ENCODE peak calls at places on chromosome 6, in nine cellular contexts. One of them, this sample, is unnamed.

GRCh38 chr6:219641-220198 is 72.6 kb upstream of the DUSP22 start:
- DNase-seq in mammary epithelial cell: no peak
- DNase-seq in A549: peak
- DNase-seq in A673: peak
- DNase-seq in psoas muscle: peak
- DNase-seq in Peyer's patch: peak
- DNase-seq in BJ: no peak
- DNase-seq in fibroblast of villous mesenchyme: peak
- DNase-seq in hepatocyte: peak
- DNase-seq in this sample: no peak

GRCh38 chr6:24919404-24919892 is 16.3 kb downstream of the RIPOR2 start:
- DNase-seq in mammary epithelial cell: no peak
- DNase-seq in A549: no peak
- DNase-seq in A673: no peak
- DNase-seq in psoas muscle: no peak
- DNase-seq in Peyer's patch: no peak
- DNase-seq in BJ: no peak
- DNase-seq in fibroblast of villous mesenchyme: no peak
- DNase-seq in hepatocyte: no peak
- DNase-seq in this sample: no peak

GRCh38 chr6:67935976-67936477 is 699.1 kb upstream of the ADGRB3 start:
- DNase-seq in mammary epithelial cell: no peak
- DNase-seq in A549: no peak
- DNase-seq in A673: peak
- DNase-seq in psoas muscle: no peak
- DNase-seq in Peyer's patch: no peak
- DNase-seq in BJ: no peak
- DNase-seq in fibroblast of villous mesenchyme: no peak
- DNase-seq in hepatocyte: no peak
- DNase-seq in this sample: no peak

GRCh38 chr6:38715016-38715809 is at the start of gene DNAH8:
- DNase-seq in mammary epithelial cell: no peak
- DNase-seq in A549: no peak
- DNase-seq in A673: no peak
- DNase-seq in psoas muscle: no peak
- DNase-seq in Peyer's patch: no peak
- DNase-seq in BJ: no peak
- DNase-seq in fibroblast of villous mesenchyme: no peak
- DNase-seq in hepatocyte: no peak
- DNase-seq in this sample: no peak

GRCh38 chr6:123529058-123529457 is 107.7 kb downstream of the TRDN start:
- DNase-seq in mammary epithelial cell: no peak
- DNase-seq in A549: no peak
- DNase-seq in A673: no peak
- DNase-seq in psoas muscle: no peak
- DNase-seq in Peyer's patch: no peak
- DNase-seq in BJ: no peak
- DNase-seq in fibroblast of villous mesenchyme: no peak
- DNase-seq in hepatocyte: no peak
- DNase-seq in this sample: no peak

GRCh38 chr6:56571605-56572004 is 71.1 kb downstream of the DST start:
- DNase-seq in mammary epithelial cell: no peak
- DNase-seq in A549: no peak
- DNase-seq in A673: no peak
- DNase-seq in psoas muscle: no peak
- DNase-seq in Peyer's patch: no peak
- DNase-seq in BJ: no peak
- DNase-seq in fibroblast of villous mesenchyme: no peak
- DNase-seq in hepatocyte: no peak
- DNase-seq in this sample: no peak

GRCh38 chr6:85482206-85483040 is 32.5 kb downstream of the NT5E start:
- DNase-seq in mammary epithelial cell: no peak
- DNase-seq in A549: no peak
- DNase-seq in A673: no peak
- DNase-seq in psoas muscle: no peak
- DNase-seq in Peyer's patch: no peak
- DNase-seq in BJ: no peak
- DNase-seq in fibroblast of villous mesenchyme: peak
- DNase-seq in hepatocyte: no peak
- DNase-seq in this sample: no peak

GRCh38 chr6:79635179-79635578 is 4.0 kb downstream of the SH3BGRL2 start:
- DNase-seq in mammary epithelial cell: peak
- DNase-seq in A549: no peak
- DNase-seq in A673: peak
- DNase-seq in psoas muscle: no peak
- DNase-seq in Peyer's patch: no peak
- DNase-seq in BJ: no peak
- DNase-seq in fibroblast of villous mesenchyme: no peak
- DNase-seq in hepatocyte: no peak
- DNase-seq in this sample: no peak

GRCh38 chr6:166413491-166413951 is 30.8 kb upstream of the MPC1 start:
- DNase-seq in mammary epithelial cell: no peak
- DNase-seq in A549: no peak
- DNase-seq in A673: no peak
- DNase-seq in psoas muscle: no peak
- DNase-seq in Peyer's patch: peak
- DNase-seq in BJ: no peak
- DNase-seq in fibroblast of villous mesenchyme: no peak
- DNase-seq in hepatocyte: no peak
- DNase-seq in this sample: no peak

GRCh38 chr6:52616271-52616670 is 39.4 kb upstream of the TRAM2 start:
- DNase-seq in mammary epithelial cell: no peak
- DNase-seq in A549: no peak
- DNase-seq in A673: no peak
- DNase-seq in psoas muscle: no peak
- DNase-seq in Peyer's patch: no peak
- DNase-seq in BJ: no peak
- DNase-seq in fibroblast of villous mesenchyme: no peak
- DNase-seq in hepatocyte: no peak
- DNase-seq in this sample: no peak

GRCh38 chr6:35191899-35192298 is 21.9 kb upstream of the SCUBE3 start:
- DNase-seq in mammary epithelial cell: no peak
- DNase-seq in A549: no peak
- DNase-seq in A673: no peak
- DNase-seq in psoas muscle: no peak
- DNase-seq in Peyer's patch: no peak
- DNase-seq in BJ: no peak
- DNase-seq in fibroblast of villous mesenchyme: no peak
- DNase-seq in hepatocyte: no peak
- DNase-seq in this sample: no peak

GRCh38 chr6:27472182-27472616 is 706 bp downstream of the ZNF184 start:
- DNase-seq in mammary epithelial cell: peak
- DNase-seq in A549: peak
- DNase-seq in A673: peak
- DNase-seq in psoas muscle: peak
- DNase-seq in Peyer's patch: peak
- DNase-seq in BJ: no peak
- DNase-seq in fibroblast of villous mesenchyme: peak
- DNase-seq in hepatocyte: peak
- DNase-seq in this sample: no peak

GRCh38 chr6:82589509-82590206 is 226.0 kb downstream of the TPBG start:
- DNase-seq in mammary epithelial cell: peak
- DNase-seq in A549: peak
- DNase-seq in A673: peak
- DNase-seq in psoas muscle: no peak
- DNase-seq in Peyer's patch: no peak
- DNase-seq in BJ: peak
- DNase-seq in fibroblast of villous mesenchyme: peak
- DNase-seq in hepatocyte: peak
- DNase-seq in this sample: peak

GRCh38 chr6:142938510-142938909 is 6.5 kb downstream of the HIVEP2 start:
- DNase-seq in mammary epithelial cell: no peak
- DNase-seq in A549: no peak
- DNase-seq in A673: no peak
- DNase-seq in psoas muscle: no peak
- DNase-seq in Peyer's patch: no peak
- DNase-seq in BJ: no peak
- DNase-seq in fibroblast of villous mesenchyme: no peak
- DNase-seq in hepatocyte: peak
- DNase-seq in this sample: no peak

DNA sequence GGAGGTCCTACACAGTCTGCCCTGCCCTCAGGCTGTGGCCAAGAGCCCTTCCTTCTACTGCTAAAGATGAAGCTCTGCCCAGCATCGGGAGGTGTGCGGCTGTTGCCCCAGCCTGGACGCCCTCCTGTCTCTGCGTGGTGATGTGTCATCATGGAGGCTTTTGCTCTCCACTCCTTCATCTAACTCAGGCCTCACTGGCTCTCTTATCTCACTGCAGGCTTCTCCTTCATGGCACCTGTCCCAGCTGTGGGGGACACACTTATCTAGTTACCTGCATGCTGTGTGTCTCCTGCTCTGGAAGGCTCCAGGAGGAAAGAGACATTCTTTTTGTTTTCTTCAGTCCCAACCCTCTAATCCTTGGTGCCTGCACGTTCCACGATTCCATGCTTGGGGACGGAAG is 89.1 kb downstream of the PSMG4 start:
- DNase-seq in mammary epithelial cell: no peak
- DNase-seq in A549: no peak
- DNase-seq in A673: no peak
- DNase-seq in psoas muscle: no peak
- DNase-seq in Peyer's patch: no peak
- DNase-seq in BJ: no peak
- DNase-seq in fibroblast of villous mesenchyme: no peak
- DNase-seq in hepatocyte: no peak
- DNase-seq in this sample: no peak
- H3K4me3 ChIP-seq in mammary epithelial cell: no peak
- H3K4me3 ChIP-seq in A549: no peak
- H3K4me3 ChIP-seq in A673: no peak
- H3K4me3 ChIP-seq in psoas muscle: no peak
- H3K4me3 ChIP-seq in Peyer's patch: no peak
- H3K4me3 ChIP-seq in BJ: no peak
- H3K4me3 ChIP-seq in fibroblast of villous mesenchyme: no peak
- H3K4me3 ChIP-seq in hepatocyte: no peak
- H3K4me3 ChIP-seq in this sample: no peak

GRCh38 chr6:77926198-77926752 is 273.4 kb downstream of the MEI4 start:
- DNase-seq in mammary epithelial cell: peak
- DNase-seq in A549: no peak
- DNase-seq in A673: no peak
- DNase-seq in psoas muscle: no peak
- DNase-seq in Peyer's patch: no peak
- DNase-seq in BJ: no peak
- DNase-seq in fibroblast of villous mesenchyme: peak
- DNase-seq in hepatocyte: peak
- DNase-seq in this sample: no peak
- TF ChIP-seq CTCF in mammary epithelial cell: peak
- TF ChIP-seq CTCF in A549: no peak
- TF ChIP-seq CTCF in A673: no peak
- TF ChIP-seq CTCF in psoas muscle: no peak
- TF ChIP-seq CTCF in Peyer's patch: peak
- TF ChIP-seq CTCF in BJ: no peak
- TF ChIP-seq CTCF in fibroblast of villous mesenchyme: peak
- TF ChIP-seq CTCF in hepatocyte: peak
- TF ChIP-seq CTCF in this sample: no peak

GRCh38 chr6:163711615-163712568 is 297.4 kb downstream of the QKI start:
- DNase-seq in mammary epithelial cell: no peak
- DNase-seq in A549: peak
- DNase-seq in A673: no peak
- DNase-seq in psoas muscle: peak
- DNase-seq in Peyer's patch: peak
- DNase-seq in BJ: peak
- DNase-seq in fibroblast of villous mesenchyme: peak
- DNase-seq in hepatocyte: no peak
- DNase-seq in this sample: no peak

GRCh38 chr6:163711071-163711470 is 296.6 kb downstream of the QKI start:
- DNase-seq in mammary epithelial cell: no peak
- DNase-seq in A549: no peak
- DNase-seq in A673: no peak
- DNase-seq in psoas muscle: no peak
- DNase-seq in Peyer's patch: no peak
- DNase-seq in BJ: no peak
- DNase-seq in fibroblast of villous mesenchyme: no peak
- DNase-seq in hepatocyte: no peak
- DNase-seq in this sample: no peak

GRCh38 chr6:163714179-163714578 is 299.7 kb downstream of the QKI start:
- DNase-seq in mammary epithelial cell: no peak
- DNase-seq in A549: no peak
- DNase-seq in A673: no peak
- DNase-seq in psoas muscle: no peak
- DNase-seq in Peyer's patch: no peak
- DNase-seq in BJ: no peak
- DNase-seq in fibroblast of villous mesenchyme: no peak
- DNase-seq in hepatocyte: no peak
- DNase-seq in this sample: no peak

GRCh38 chr6:163712569-163712966 is 298.1 kb downstream of the QKI start:
- DNase-seq in mammary epithelial cell: no peak
- DNase-seq in A549: no peak
- DNase-seq in A673: no peak
- DNase-seq in psoas muscle: no peak
- DNase-seq in Peyer's patch: no peak
- DNase-seq in BJ: no peak
- DNase-seq in fibroblast of villous mesenchyme: no peak
- DNase-seq in hepatocyte: no peak
- DNase-seq in this sample: no peak

DNA sequence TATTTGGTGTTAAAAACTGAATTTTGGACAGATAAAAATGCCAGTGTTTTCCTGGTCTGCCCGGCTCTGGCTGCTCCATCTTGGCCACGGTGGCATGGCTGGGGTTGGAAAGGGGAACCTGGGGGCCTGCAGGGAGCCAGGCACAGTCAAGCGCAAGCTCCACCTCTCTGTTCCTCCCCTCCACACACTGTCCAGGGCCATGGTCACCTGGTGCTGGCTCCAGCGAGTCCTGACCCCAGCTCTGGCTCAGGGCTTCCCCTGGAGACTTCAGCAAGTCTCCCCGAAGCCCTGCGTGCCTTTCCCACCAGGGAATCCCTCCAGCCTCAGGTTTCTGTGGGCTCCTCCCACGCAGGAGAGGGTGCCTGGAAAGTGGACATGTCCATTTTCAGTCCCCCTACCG is 298.5 kb downstream of the QKI start:
- DNase-seq in mammary epithelial cell: no peak
- DNase-seq in A549: no peak
- DNase-seq in A673: no peak
- DNase-seq in psoas muscle: no peak
- DNase-seq in Peyer's patch: no peak
- DNase-seq in BJ: no peak
- DNase-seq in fibroblast of villous mesenchyme: no peak
- DNase-seq in hepatocyte: no peak
- DNase-seq in this sample: no peak
- H3K4me3 ChIP-seq in mammary epithelial cell: no peak
- H3K4me3 ChIP-seq in A549: no peak
- H3K4me3 ChIP-seq in A673: no peak
- H3K4me3 ChIP-seq in psoas muscle: no peak
- H3K4me3 ChIP-seq in Peyer's patch: no peak
- H3K4me3 ChIP-seq in BJ: no peak
- H3K4me3 ChIP-seq in fibroblast of villous mesenchyme: no peak
- H3K4me3 ChIP-seq in hepatocyte: no peak
- H3K4me3 ChIP-seq in this sample: no peak

DNA sequence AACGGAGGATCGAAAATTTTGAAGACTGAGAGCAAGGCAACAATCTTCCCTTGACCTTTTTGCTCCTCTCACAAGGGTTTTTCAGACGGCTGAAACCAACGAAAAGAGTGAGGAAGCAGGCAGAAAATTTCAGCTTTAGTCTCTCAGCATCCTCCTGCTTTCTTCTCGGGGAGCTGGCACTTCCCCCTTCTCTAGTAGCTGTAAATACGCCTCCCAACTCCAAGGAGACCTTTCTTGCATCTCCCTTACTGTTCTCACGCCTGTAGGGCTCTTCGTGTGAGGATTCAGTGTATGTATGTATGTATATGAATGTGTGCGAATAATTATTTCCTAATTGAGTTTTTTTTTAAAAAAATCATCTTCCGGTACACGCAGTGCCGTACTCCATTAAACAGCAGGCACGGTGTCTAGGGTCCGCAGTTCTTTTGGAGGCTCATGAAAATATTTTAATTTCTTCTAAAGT is 85.3 kb downstream of the HFE start:
- DNase-seq in mammary epithelial cell: peak
- DNase-seq in A549: no peak
- DNase-seq in A673: peak
- DNase-seq in psoas muscle: no peak
- DNase-seq in Peyer's patch: peak
- DNase-seq in BJ: no peak
- DNase-seq in fibroblast of villous mesenchyme: peak
- DNase-seq in hepatocyte: peak
- DNase-seq in this sample: no peak
- TF ChIP-seq CTCF in mammary epithelial cell: no peak
- TF ChIP-seq CTCF in A549: no peak
- TF ChIP-seq CTCF in A673: no peak
- TF ChIP-seq CTCF in psoas muscle: no peak
- TF ChIP-seq CTCF in Peyer's patch: no peak
- TF ChIP-seq CTCF in BJ: no peak
- TF ChIP-seq CTCF in fibroblast of villous mesenchyme: no peak
- TF ChIP-seq CTCF in hepatocyte: no peak
- TF ChIP-seq CTCF in this sample: no peak